ENCODE peak calls at places on chromosomes 5 and 9, in six cellular contexts. One of them, this sample, is unnamed.

GRCh38 chr5:149894237-149894636 is 50.4 kb downstream of the PDE6A start:
- DNase-seq in HepG2: no peak
- DNase-seq in CD8-positive, alpha-beta T cell: no peak
- DNase-seq in Caco-2: no peak
- DNase-seq in tibial artery: no peak
- DNase-seq in sigmoid colon: no peak
- DNase-seq in this sample: no peak

GRCh38 chr5:136638084-136638483 is 272.7 kb upstream of the TRPC7 start:
- DNase-seq in sigmoid colon: no peak
- DNase-seq in tibial artery: no peak
- DNase-seq in HepG2: no peak
- DNase-seq in CD8-positive, alpha-beta T cell: no peak
- DNase-seq in Caco-2: no peak
- DNase-seq in this sample: no peak

GRCh38 chr5:37735649-37736347 is 104.0 kb downstream of the GDNF start:
- DNase-seq in HepG2: no peak
- DNase-seq in sigmoid colon: no peak
- DNase-seq in CD8-positive, alpha-beta T cell: no peak
- DNase-seq in tibial artery: no peak
- DNase-seq in Caco-2: no peak
- DNase-seq in this sample: no peak

GRCh38 chr9:16526380-16526779 is 344.1 kb downstream of the BNC2 start:
- DNase-seq in Caco-2: no peak
- DNase-seq in HepG2: no peak
- DNase-seq in tibial artery: no peak
- DNase-seq in sigmoid colon: no peak
- DNase-seq in CD8-positive, alpha-beta T cell: no peak
- DNase-seq in this sample: no peak

GRCh38 chr5:96459313-96460109 is 26.5 kb upstream of the PCSK1 start:
- DNase-seq in CD8-positive, alpha-beta T cell: no peak
- DNase-seq in tibial artery: no peak
- DNase-seq in sigmoid colon: no peak
- DNase-seq in Caco-2: no peak
- DNase-seq in HepG2: no peak
- DNase-seq in this sample: no peak

GRCh38 chr5:156475831-156476551 is 149.0 kb downstream of the SGCD start:
- DNase-seq in CD8-positive, alpha-beta T cell: no peak
- DNase-seq in Caco-2: no peak
- DNase-seq in sigmoid colon: peak; percentile 84
- DNase-seq in HepG2: no peak
- DNase-seq in tibial artery: peak; percentile 60
- DNase-seq in this sample: peak; percentile 14

GRCh38 chr5:157915638-157916037 is 56.7 kb upstream of the CLINT1 start:
- DNase-seq in sigmoid colon: peak; percentile 94
- DNase-seq in tibial artery: peak; percentile 72
- DNase-seq in HepG2: peak; percentile 17
- DNase-seq in Caco-2: no peak
- DNase-seq in CD8-positive, alpha-beta T cell: no peak
- DNase-seq in this sample: peak; percentile 87

GRCh38 chr5:156411131-156411727 is 84.3 kb downstream of the SGCD start:
- DNase-seq in Caco-2: no peak
- DNase-seq in tibial artery: no peak
- DNase-seq in CD8-positive, alpha-beta T cell: no peak
- DNase-seq in sigmoid colon: no peak
- DNase-seq in HepG2: no peak
- DNase-seq in this sample: no peak

DNA sequence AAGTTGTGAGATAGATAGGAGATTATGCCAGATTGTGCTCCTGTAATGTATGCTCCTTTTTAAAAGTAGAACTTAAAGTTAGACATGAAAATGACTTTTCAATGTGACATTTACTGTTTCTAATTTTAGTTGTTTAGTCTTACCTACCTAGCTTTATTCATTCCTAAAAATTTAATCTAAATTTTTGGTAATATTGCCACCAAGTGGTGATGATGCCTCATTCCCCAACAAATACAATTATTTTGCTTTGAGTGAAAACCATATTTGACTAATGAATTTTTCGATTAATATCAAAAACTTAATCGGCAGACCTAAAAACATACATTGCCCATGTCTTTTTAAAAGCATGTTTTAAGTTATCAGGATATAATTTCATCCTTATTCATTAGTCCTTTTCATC is 25.6 kb downstream of the PPWD1 start:
- DNase-seq in sigmoid colon: no peak
- DNase-seq in tibial artery: no peak
- DNase-seq in CD8-positive, alpha-beta T cell: no peak
- DNase-seq in HepG2: no peak
- DNase-seq in Caco-2: no peak
- DNase-seq in this sample: no peak
- TF ChIP-seq CTCF in sigmoid colon: no peak
- TF ChIP-seq CTCF in tibial artery: no peak
- TF ChIP-seq CTCF in CD8-positive, alpha-beta T cell: no peak
- TF ChIP-seq CTCF in HepG2: no peak
- TF ChIP-seq CTCF in Caco-2: no peak
- TF ChIP-seq CTCF in this sample: no peak

GRCh38 chr5:1045960-1046560 is 37.5 kb downstream of the NKD2 start:
- DNase-seq in HepG2: no peak
- DNase-seq in sigmoid colon: peak; percentile 6
- DNase-seq in Caco-2: no peak
- DNase-seq in CD8-positive, alpha-beta T cell: no peak
- DNase-seq in tibial artery: no peak
- DNase-seq in this sample: no peak
- H3K9me3 ChIP-seq in HepG2: no peaks in the 10 kb centered on the region
- H3K9me3 ChIP-seq in sigmoid colon: no peaks in the 10 kb centered on the region
- H3K9me3 ChIP-seq in Caco-2: peaks cover 5% of the 10 kb centered on the region
- H3K9me3 ChIP-seq in CD8-positive, alpha-beta T cell: no peaks in the 10 kb centered on the region
- H3K9me3 ChIP-seq in tibial artery: no peaks in the 10 kb centered on the region
- H3K9me3 ChIP-seq in this sample: no peaks in the 10 kb centered on the region

DNA sequence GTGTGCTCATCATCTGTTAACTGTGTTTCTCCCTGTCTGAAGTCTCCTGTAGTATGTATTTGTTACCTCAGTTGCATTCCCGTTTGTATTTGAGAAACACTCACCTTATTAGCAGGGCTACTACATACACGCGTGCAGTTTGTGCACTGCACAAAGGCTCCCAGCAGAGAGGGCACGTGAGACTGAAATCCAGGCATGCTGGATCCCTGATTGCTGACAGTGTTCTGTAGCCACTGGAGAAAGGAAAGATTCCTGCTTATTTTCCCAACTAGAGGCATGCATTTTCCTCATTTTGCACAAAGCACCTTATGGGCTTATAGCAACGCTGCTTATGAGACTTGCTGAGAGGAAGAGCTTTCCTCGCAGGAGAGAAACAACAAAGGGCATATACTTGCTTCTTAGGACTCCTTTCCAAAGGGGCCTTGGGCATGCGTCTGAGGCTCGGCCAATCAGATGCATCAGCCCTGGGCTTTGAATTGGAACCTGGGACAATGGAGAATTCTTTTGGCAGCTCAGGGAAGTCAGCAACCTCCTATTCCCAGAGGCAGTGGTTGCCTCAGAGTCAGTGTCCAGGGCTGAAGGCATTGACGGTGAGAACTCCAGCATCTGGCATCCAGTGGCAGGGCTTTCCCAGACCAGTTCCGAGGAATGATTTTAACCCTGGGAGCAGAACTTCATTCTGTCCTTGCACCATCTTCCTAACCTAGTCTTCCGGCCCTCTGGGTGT is 9.9 kb upstream of the MEGF10 start:
- DNase-seq in CD8-positive, alpha-beta T cell: no peak
- DNase-seq in Caco-2: peak; percentile 35
- DNase-seq in tibial artery: no peak
- DNase-seq in sigmoid colon: no peak
- DNase-seq in HepG2: no peak
- DNase-seq in this sample: no peak
- TF ChIP-seq CTCF in CD8-positive, alpha-beta T cell: no peak
- TF ChIP-seq CTCF in Caco-2: no peak
- TF ChIP-seq CTCF in tibial artery: no peak
- TF ChIP-seq CTCF in sigmoid colon: no peak
- TF ChIP-seq CTCF in HepG2: no peak
- TF ChIP-seq CTCF in this sample: peak; percentile 7

GRCh38 chr9:96817973-96818372 is 36.3 kb downstream of the ZNF782 start:
- DNase-seq in CD8-positive, alpha-beta T cell: no peak
- DNase-seq in tibial artery: no peak
- DNase-seq in HepG2: no peak
- DNase-seq in Caco-2: no peak
- DNase-seq in sigmoid colon: no peak
- DNase-seq in this sample: no peak
- H3K9me3 ChIP-seq in CD8-positive, alpha-beta T cell: peaks cover 46% of the 10 kb centered on the region
- H3K9me3 ChIP-seq in tibial artery: peaks cover 16% of the 10 kb centered on the region
- H3K9me3 ChIP-seq in HepG2: peaks cover 94% of the 10 kb centered on the region
- H3K9me3 ChIP-seq in Caco-2: peaks cover 63% of the 10 kb centered on the region
- H3K9me3 ChIP-seq in sigmoid colon: peaks cover 50% of the 10 kb centered on the region
- H3K9me3 ChIP-seq in this sample: peaks cover 8% of the 10 kb centered on the region

DNA sequence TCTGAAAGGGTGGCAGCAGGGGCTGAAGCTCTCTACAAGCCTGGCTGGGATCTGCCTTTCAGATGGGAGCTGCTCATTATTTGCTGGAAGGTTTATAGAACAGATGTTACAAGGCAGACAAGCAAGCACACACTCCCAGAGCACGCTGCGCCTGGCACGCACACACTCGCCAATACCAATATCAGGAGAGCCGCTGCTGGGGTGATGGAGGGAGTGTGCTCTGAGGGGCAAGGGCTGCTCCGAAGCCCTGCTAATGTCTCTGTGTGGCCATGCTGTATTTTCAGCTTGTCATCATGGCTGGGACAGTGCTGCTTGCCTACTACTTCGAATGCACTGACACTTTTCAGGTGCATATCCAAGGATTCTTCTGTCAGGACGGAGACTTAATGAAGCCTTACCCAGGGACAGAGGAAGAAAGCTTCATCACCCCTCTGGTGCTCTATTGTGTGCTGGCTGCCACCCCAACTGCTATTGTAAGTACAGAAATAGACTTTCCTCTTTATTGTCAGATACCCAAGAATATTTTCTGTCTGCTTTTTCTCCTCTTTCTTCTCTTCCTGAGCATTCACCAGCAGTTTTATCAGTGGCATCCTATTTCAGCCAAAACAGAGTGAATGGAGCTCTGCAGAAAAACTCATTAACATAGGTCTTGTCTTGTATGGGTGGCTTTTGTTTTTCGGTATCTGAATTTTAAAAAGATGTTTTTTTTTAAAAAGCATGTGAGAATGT is 115.0 kb downstream of the BAAT start:
- DNase-seq in sigmoid colon: no peak
- DNase-seq in Caco-2: no peak
- DNase-seq in HepG2: no peak
- DNase-seq in CD8-positive, alpha-beta T cell: no peak
- DNase-seq in tibial artery: no peak
- DNase-seq in this sample: no peak
- TF ChIP-seq CTCF in sigmoid colon: no peak
- TF ChIP-seq CTCF in Caco-2: no peak
- TF ChIP-seq CTCF in HepG2: no peak
- TF ChIP-seq CTCF in CD8-positive, alpha-beta T cell: no peak
- TF ChIP-seq CTCF in tibial artery: no peak
- TF ChIP-seq CTCF in this sample: no peak

DNA sequence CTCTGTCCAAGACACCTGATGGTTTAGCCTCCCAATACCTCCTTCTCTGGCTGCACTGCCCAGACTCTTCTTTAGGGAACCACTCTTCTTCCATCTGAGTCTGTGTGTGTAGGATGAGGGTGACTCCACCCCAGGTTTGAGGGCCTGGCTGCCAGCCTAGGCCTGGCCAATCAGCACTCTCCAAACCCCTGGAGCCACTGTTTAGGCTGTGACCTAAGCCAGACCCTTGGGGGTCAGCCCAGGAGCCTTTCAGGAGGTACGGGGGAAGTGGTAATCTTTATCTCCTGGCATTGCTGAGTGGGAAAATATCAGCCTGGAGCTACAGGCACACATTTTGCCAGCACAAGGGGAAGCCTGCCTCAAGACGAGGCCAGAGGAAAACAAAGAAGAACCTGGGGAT is 6.2 kb upstream of the ERGIC1 start:
- DNase-seq in tibial artery: no peak
- DNase-seq in sigmoid colon: no peak
- DNase-seq in HepG2: no peak
- DNase-seq in Caco-2: no peak
- DNase-seq in CD8-positive, alpha-beta T cell: no peak
- DNase-seq in this sample: peak; percentile 33
- H3K9me3 ChIP-seq in tibial artery: no peaks in the 10 kb centered on the region
- H3K9me3 ChIP-seq in sigmoid colon: no peaks in the 10 kb centered on the region
- H3K9me3 ChIP-seq in HepG2: peaks cover 7% of the 10 kb centered on the region
- H3K9me3 ChIP-seq in Caco-2: peaks cover 8% of the 10 kb centered on the region
- H3K9me3 ChIP-seq in CD8-positive, alpha-beta T cell: no peaks in the 10 kb centered on the region
- H3K9me3 ChIP-seq in this sample: no peaks in the 10 kb centered on the region